ENCODE peak calls at places on chromosome X, in ten cellular contexts. W is fibroblast of lung, F is hepatocyte, X is MCF 10A, D is sigmoid colon, C is heart right ventricle, K is fibroblast of mammary gland, G is thoracic aorta, U is psoas muscle, J is H1. I is an unnamed sample.

GRCh38 chrX:141724186-141724585 is 25.6 kb upstream of the SPANXD start:
- DNase-seq in W (no peak), F (no peak), X (no peak), D (no peak), C (no peak), K (no peak), G (no peak), U (no peak), J (no peak), I (no peak)

GRCh38 chrX:10945463-10945862 is 165.7 kb upstream of the HCCS start:
- DNase-seq in W (no peak), F (no peak), X (no peak), D (no peak), C (no peak), K (no peak), G (no peak), U (no peak), J (no peak), I (no peak)

GRCh38 chrX:115892056-115892708 is 278.4 kb upstream of the AGTR2 start:
- DNase-seq in W (no peak), F (peak), X (peak), D (no peak), C (no peak), K (peak), G (no peak), U (no peak), J (no peak), I (peak)

GRCh38 chrX:78643106-78643505 is 16.0 kb downstream of the RTL3 start:
- DNase-seq in W (no peak), F (no peak), X (no peak), D (no peak), C (no peak), K (no peak), G (no peak), U (no peak), J (no peak), I (no peak)

GRCh38 chrX:71315917-71316316 is 14.4 kb downstream of the ITGB1BP2 start:
- DNase-seq in W (peak), F (no peak), X (no peak), D (no peak), C (no peak), K (peak), G (no peak), U (no peak), J (no peak), I (no peak)

GRCh38 chrX:9662148-9662547 is 103.5 kb downstream of the GPR143 start:
- DNase-seq in W (no peak), F (no peak), X (peak), D (no peak), C (no peak), K (peak), G (no peak), U (no peak), J (no peak), I (no peak)

GRCh38 chrX:107603433-107604159 is 24.7 kb upstream of the PRPS1 start:
- DNase-seq in W (no peak), F (peak), X (no peak), D (no peak), C (no peak), K (no peak), G (no peak), U (no peak), J (no peak), I (no peak)

GRCh38 chrX:151393514-151393913 is 3.5 kb upstream of the VMA21 start:
- DNase-seq in W (no peak), F (no peak), X (no peak), D (no peak), C (no peak), K (no peak), G (no peak), U (no peak), J (no peak), I (no peak)

GRCh38 chrX:130772313-130773140 is 130.5 kb downstream of the ENOX2 start:
- DNase-seq in W (peak), F (no peak), X (peak), D (no peak), C (no peak), K (peak), G (no peak), U (no peak), J (no peak), I (no peak)

GRCh38 chrX:41671082-41671481 is 17.7 kb upstream of the GPR34 start:
- DNase-seq in W (no peak), F (no peak), X (no peak), D (no peak), C (no peak), K (no peak), G (no peak), U (no peak), J (no peak), I (no peak)

GRCh38 chrX:95058815-95059214 is 1384.8 kb downstream of the FAM133A start:
- DNase-seq in W (peak), F (no peak), X (peak), D (no peak), C (no peak), K (peak), G (no peak), U (no peak), J (no peak), I (no peak)

GRCh38 chrX:35787867-35788266 is 10.3 kb upstream of the MAGEB16 start:
- DNase-seq in W (no peak), F (no peak), X (no peak), D (no peak), C (no peak), K (no peak), G (no peak), U (no peak), J (no peak), I (no peak)

GRCh38 chrX:30935985-30936384 is 46.9 kb upstream of the TAB3 start:
- DNase-seq in W (peak), F (peak), X (peak), D (no peak), C (peak), K (peak), G (no peak), U (no peak), J (no peak), I (no peak)

GRCh38 chrX:37314526-37314925 is 34.6 kb upstream of the PRRG1 start:
- DNase-seq in W (peak), F (no peak), X (no peak), D (no peak), C (no peak), K (no peak), G (no peak), U (no peak), J (no peak), I (no peak)

GRCh38 chrX:129842510-129843208 is 1.0 kb downstream of the ZDHHC9 start:
- DNase-seq in W (peak), F (peak), X (peak), D (peak), C (peak), K (peak), G (no peak), U (peak), J (no peak), I (no peak)

GRCh38 chrX:115642895-115643530 is 82.0 kb downstream of the PLS3 start:
- DNase-seq in W (peak), F (peak), X (peak), D (peak), C (no peak), K (peak), G (no peak), U (no peak), J (no peak), I (no peak)

GRCh38 chrX:102684772-102685520 is 27.3 kb upstream of the GPRASP2 start:
- DNase-seq in W (no peak), F (no peak), X (no peak), D (no peak), C (no peak), K (no peak), G (no peak), U (no peak), J (no peak), I (no peak)

GRCh38 chrX:6228720-6229119 is at the start of gene NLGN4X:
- DNase-seq in W (no peak), F (no peak), X (no peak), D (no peak), C (no peak), K (no peak), G (no peak), U (no peak), J (no peak), I (no peak)

GRCh38 chrX:153494541-153495361 is at the start of gene BGN:
- DNase-seq in W (peak), F (peak), X (no peak), D (no peak), C (peak), K (peak), G (peak), U (peak), J (no peak), I (no peak)

GRCh38 chrX:110466790-110467189 is 108.1 kb downstream of the RTL9 start:
- DNase-seq in W (no peak), F (no peak), X (no peak), D (no peak), C (no peak), K (no peak), G (no peak), U (no peak), J (no peak), I (no peak)

GRCh38 chrX:31921236-31921635 is 849.4 kb upstream of the FTHL17 start:
- DNase-seq in W (no peak), F (no peak), X (no peak), D (no peak), C (no peak), K (no peak), G (no peak), U (no peak), J (no peak), I (no peak)

GRCh38 chrX:151873096-151873495 is 39.6 kb upstream of the MAGEA4 start:
- DNase-seq in W (no peak), F (no peak), X (peak), D (no peak), C (no peak), K (peak), G (no peak), U (no peak), J (no peak), I (no peak)

GRCh38 chrX:46758163-46758955 is 559 bp downstream of the SLC9A7 start:
- DNase-seq in W (peak), F (peak), X (peak), D (no peak), C (peak), K (no peak), G (no peak), U (no peak), J (no peak), I (no peak)

GRCh38 chrX:29890646-29891200 is 324.6 kb upstream of the MAGEB2 start:
- DNase-seq in W (no peak), F (no peak), X (no peak), D (no peak), C (no peak), K (no peak), G (no peak), U (no peak), J (no peak), I (no peak)

GRCh38 chrX:4179031-4179430 is 465.6 kb upstream of the PRKX start:
- DNase-seq in W (no peak), F (no peak), X (no peak), D (no peak), C (no peak), K (no peak), G (no peak), U (no peak), J (no peak), I (no peak)

GRCh38 chrX:113726009-113726408 is 857.9 kb upstream of the HTR2C start:
- DNase-seq in W (no peak), F (no peak), X (no peak), D (no peak), C (no peak), K (no peak), G (no peak), U (no peak), J (no peak), I (no peak)

GRCh38 chrX:139929876-139930275 is 3.0 kb downstream of the ATP11C start:
- DNase-seq in W (no peak), F (no peak), X (no peak), D (no peak), C (no peak), K (no peak), G (no peak), U (no peak), J (no peak), I (no peak)

DNA sequence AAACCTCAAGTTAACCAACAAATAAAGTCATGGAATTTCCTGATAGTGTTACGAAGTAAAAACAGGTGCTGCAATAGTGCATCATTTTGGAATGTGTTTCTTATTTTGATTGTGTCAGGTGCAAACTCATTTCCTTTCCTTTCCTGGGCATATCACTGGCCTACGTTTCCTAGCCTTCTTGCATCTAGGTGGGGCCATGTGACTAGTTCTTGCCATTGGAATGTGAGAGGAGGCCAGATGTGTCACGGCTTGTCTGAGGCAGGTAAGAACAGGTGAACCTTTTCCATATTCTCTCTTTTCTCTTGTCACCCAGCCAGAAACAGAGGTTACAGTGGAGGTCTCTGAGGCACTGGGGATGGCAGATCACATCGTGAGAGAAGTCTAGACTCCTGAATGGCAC is 868.0 kb downstream of the RPA4 start:
- DNase-seq in W (no peak), F (no peak), X (peak), D (no peak), C (no peak), K (no peak), G (no peak), U (no peak), J (no peak), I (no peak)
- TF ChIP-seq CTCF in W (no peak), F (no peak), X (no peak), D (no peak), C (no peak), K (no peak), G (no peak), U (no peak), J (no peak), I (no peak)

DNA sequence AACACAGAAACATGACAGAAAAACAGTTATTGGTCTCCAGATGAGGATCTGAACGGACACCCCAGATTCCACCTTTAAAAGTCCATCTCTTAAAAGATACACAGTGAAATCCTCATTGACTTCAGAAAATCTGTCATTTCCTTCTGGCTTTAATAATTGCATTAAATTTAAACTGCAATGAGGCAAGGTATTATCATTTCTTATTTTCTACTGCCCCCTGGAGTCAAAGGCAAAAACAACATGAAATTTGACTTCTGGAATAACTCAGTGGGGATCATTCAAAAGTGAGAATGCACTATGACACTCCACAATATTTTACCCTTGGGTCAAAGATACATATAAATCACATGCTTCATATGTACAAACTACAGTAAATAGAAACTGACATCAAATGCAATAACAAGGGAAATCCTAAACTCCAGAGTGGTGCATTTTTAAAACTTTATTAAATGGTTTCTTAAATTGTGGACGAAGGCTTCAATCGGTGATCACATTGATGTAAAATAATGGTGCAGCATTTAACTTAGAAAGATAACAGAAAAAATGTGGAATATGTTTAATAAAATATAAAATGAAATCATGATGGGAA is 56.4 kb upstream of the SPANXN1 start:
- DNase-seq in W (peak), F (peak), X (peak), D (no peak), C (no peak), K (peak), G (no peak), U (no peak), J (no peak), I (no peak)
- TF ChIP-seq CTCF in W (peak), F (peak), X (peak), D (no peak), C (peak), K (peak), G (no peak), U (peak), J (no peak), I (peak)

DNA sequence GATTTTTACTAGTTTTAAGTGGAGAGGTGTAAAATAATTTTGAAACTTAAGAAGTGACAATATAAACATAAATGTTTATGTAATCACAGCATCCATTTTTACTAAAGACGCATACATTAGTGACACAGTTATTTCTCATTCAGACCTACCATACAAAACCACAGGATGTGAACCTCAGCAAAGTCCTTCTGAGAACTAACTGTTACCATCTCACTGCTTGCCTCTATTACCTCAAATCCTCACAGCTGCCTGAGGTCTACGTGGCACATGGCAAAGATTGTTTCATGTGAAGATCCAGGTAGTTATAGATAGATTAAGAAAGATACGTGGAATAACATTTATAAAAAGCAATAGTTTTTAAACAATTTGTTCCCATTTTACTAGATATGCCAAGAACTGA is 189.0 kb downstream of the SLITRK2 start:
- DNase-seq in W (no peak), F (no peak), X (no peak), D (no peak), C (no peak), K (no peak), G (no peak), U (no peak), J (no peak), I (no peak)
- TF ChIP-seq CTCF in W (no peak), F (no peak), X (no peak), D (no peak), C (no peak), K (no peak), G (no peak), U (no peak), J (no peak), I (no peak)

GRCh38 chrX:19643203-19643602 is 127.9 kb upstream of the MAP3K15 start:
- DNase-seq in W (no peak), F (no peak), X (no peak), D (no peak), C (no peak), K (no peak), G (no peak), U (no peak), J (no peak), I (no peak)
- TF ChIP-seq CTCF in W (no peak), F (no peak), X (no peak), D (no peak), C (no peak), K (no peak), G (no peak), U (no peak), J (no peak), I (peak)

GRCh38 chrX:134246282-134246681 is 9.3 kb downstream of the CCDC160 start:
- DNase-seq in W (peak), F (no peak), X (peak), D (no peak), C (no peak), K (peak), G (no peak), U (no peak), J (no peak), I (no peak)
- TF ChIP-seq CTCF in W (no peak), F (no peak), X (no peak), D (no peak), C (no peak), K (no peak), G (no peak), U (no peak), J (no peak), I (no peak)

GRCh38 chrX:65871671-65872311 is 168.1 kb downstream of the VSIG4 start:
- DNase-seq in W (no peak), F (peak), X (peak), D (no peak), C (no peak), K (no peak), G (no peak), U (no peak), J (peak), I (no peak)
- TF ChIP-seq CTCF in W (no peak), F (no peak), X (peak), D (no peak), C (peak), K (no peak), G (no peak), U (no peak), J (peak), I (no peak)

GRCh38 chrX:120514236-120514635 is 45.1 kb upstream of the LAMP2 start:
- DNase-seq in W (peak), F (peak), X (peak), D (no peak), C (no peak), K (peak), G (no peak), U (no peak), J (no peak), I (no peak)
- TF ChIP-seq CTCF in W (peak), F (peak), X (peak), D (no peak), C (no peak), K (peak), G (no peak), U (peak), J (no peak), I (peak)

GRCh38 chrX:119790977-119791436 is 423 bp downstream of the RPL39 start:
- DNase-seq in W (peak), F (peak), X (peak), D (no peak), C (peak), K (peak), G (no peak), U (no peak), J (no peak), I (no peak)
- TF ChIP-seq CTCF in W (peak), F (peak), X (no peak), D (no peak), C (no peak), K (peak), G (no peak), U (no peak), J (no peak), I (no peak)

GRCh38 chrX:106404512-106404911 is 207.3 kb upstream of the RADX start:
- DNase-seq in W (no peak), F (peak), X (peak), D (no peak), C (no peak), K (no peak), G (no peak), U (no peak), J (no peak), I (no peak)
- TF ChIP-seq CTCF in W (no peak), F (peak), X (peak), D (no peak), C (no peak), K (peak), G (no peak), U (no peak), J (no peak), I (peak)

I was measured in type B pancreatic cell.